ENCODE peak calls at places on chromosomes 3 and 15, in eight cellular contexts. R is choroid plexus epithelial cell, B is GM12878, M is H9, C is upper lobe of right lung, D is HL-60, O is RWPE1, V is left lung. X is an unnamed sample.

GRCh38 chr15:66942649-66943390 is 122.6 kb upstream of the SMAD3 start:
- DNase-seq in D (no peak), B (no peak), C (no peak), O (no peak), V (no peak), R (no peak), M (no peak), X (no peak)

GRCh38 chr3:152235709-152236298 is 32.9 kb upstream of the MBNL1 start:
- DNase-seq in M (no peak), V (no peak), R (peak), D (no peak), C (no peak), B (no peak), O (peak), X (no peak)

GRCh38 chr3:72329354-72329753 is 518.9 kb downstream of the SHQ1 start:
- DNase-seq in V (no peak), O (no peak), M (peak), D (no peak), B (no peak), R (no peak), C (no peak), X (no peak)

GRCh38 chr3:188149587-188149986 is 4.4 kb upstream of the LPP start:
- DNase-seq in M (no peak), D (no peak), C (no peak), B (no peak), V (no peak), R (no peak), O (no peak), X (no peak)

GRCh38 chr3:12192173-12192572 is 33.5 kb upstream of the TIMP4 start:
- DNase-seq in M (no peak), C (no peak), D (peak), O (no peak), B (no peak), R (no peak), V (no peak), X (no peak)

GRCh38 chr3:129118745-129119144 is 2.9 kb downstream of the RAB43 start:
- DNase-seq in D (no peak), M (no peak), C (no peak), B (no peak), R (no peak), O (no peak), V (no peak), X (no peak)

GRCh38 chr15:68204776-68205557 is at the start of gene CALML4:
- DNase-seq in M (no peak), O (peak), V (peak), B (no peak), D (peak), R (no peak), C (no peak), X (peak)

GRCh38 chr3:63279000-63279366 is 875 bp downstream of the SYNPR start:
- DNase-seq in C (no peak), B (no peak), D (no peak), R (no peak), V (no peak), M (peak), O (no peak), X (no peak)

GRCh38 chr3:71262368-71263265 is 320.9 kb downstream of the FOXP1 start:
- DNase-seq in M (no peak), O (no peak), R (no peak), D (no peak), C (no peak), B (no peak), V (no peak), X (no peak)

GRCh38 chr3:59517448-59517847 is 467.6 kb upstream of the CFAP20DC start:
- DNase-seq in C (no peak), M (no peak), O (no peak), D (no peak), R (no peak), V (no peak), B (no peak), X (no peak)

GRCh38 chr3:161852744-161853143 is 356.1 kb downstream of the OTOL1 start:
- DNase-seq in O (no peak), V (no peak), C (no peak), M (no peak), D (no peak), R (no peak), B (no peak), X (no peak)

GRCh38 chr3:161854232-161854771 is 357.7 kb downstream of the OTOL1 start:
- DNase-seq in D (peak), B (no peak), R (peak), O (peak), M (peak), C (no peak), V (no peak), X (no peak)

GRCh38 chr3:161851941-161852566 is 355.4 kb downstream of the OTOL1 start:
- DNase-seq in O (peak), R (peak), C (peak), M (peak), B (peak), D (peak), V (no peak), X (peak)
- TF ChIP-seq CTCF in O (peak), R (peak), C (peak), M (peak), B (peak), D (peak), V (peak), X (no peak)

GRCh38 chr15:92393287-92393993 is at the start of gene ST8SIA2:
- DNase-seq in B (no peak), V (no peak), M (peak), R (no peak), O (peak), D (peak), C (no peak), X (no peak)

GRCh38 chr15:92392966-92393286 is 755 bp upstream of the ST8SIA2 start:
- DNase-seq in B (no peak), R (no peak), M (no peak), O (no peak), V (no peak), C (no peak), D (no peak), X (no peak)

GRCh38 chr15:92393994-92394326 is 279 bp downstream of the ST8SIA2 start:
- DNase-seq in M (no peak), R (no peak), O (no peak), C (no peak), B (no peak), D (no peak), V (no peak), X (no peak)

GRCh38 chr15:92392462-92392861 is 1.2 kb upstream of the ST8SIA2 start:
- DNase-seq in V (no peak), C (no peak), B (no peak), O (no peak), D (no peak), R (no peak), M (peak), X (no peak)

GRCh38 chr15:92391640-92392039 is 2.0 kb upstream of the ST8SIA2 start:
- DNase-seq in R (peak), B (no peak), M (peak), O (peak), D (no peak), C (no peak), V (no peak), X (no peak)
- TF ChIP-seq CTCF in R (peak), B (peak), M (peak), O (no peak), D (peak), C (no peak), V (peak), X (no peak)

GRCh38 chr15:78175333-78175732 is 26.2 kb downstream of the IDH3A start:
- DNase-seq in D (no peak), O (no peak), R (no peak), C (no peak), V (no peak), B (no peak), M (no peak), X (no peak)
- TF ChIP-seq CTCF in D (no peak), O (no peak), R (no peak), C (no peak), V (no peak), B (no peak), M (no peak), X (no peak)

GRCh38 chr15:72682772-72683171 is 3.2 kb downstream of the HIGD2B start:
- DNase-seq in R (no peak), V (no peak), M (no peak), D (no peak), C (no peak), B (no peak), O (no peak), X (no peak)

GRCh38 chr15:72685925-72686794 is at the start of the genes BBS4 and HIGD2B:
- DNase-seq in M (peak), D (peak), O (peak), B (peak), R (peak), C (peak), V (peak), X (peak)

GRCh38 chr15:72688697-72689096 is 2.7 kb downstream of the BBS4 start:
- DNase-seq in D (no peak), M (no peak), C (no peak), R (no peak), O (no peak), V (no peak), B (no peak), X (no peak)

GRCh38 chr15:72680931-72681330 is 5.1 kb downstream of the HIGD2B start:
- DNase-seq in D (peak), R (no peak), M (no peak), V (no peak), C (no peak), O (no peak), B (no peak), X (no peak)

DNA sequence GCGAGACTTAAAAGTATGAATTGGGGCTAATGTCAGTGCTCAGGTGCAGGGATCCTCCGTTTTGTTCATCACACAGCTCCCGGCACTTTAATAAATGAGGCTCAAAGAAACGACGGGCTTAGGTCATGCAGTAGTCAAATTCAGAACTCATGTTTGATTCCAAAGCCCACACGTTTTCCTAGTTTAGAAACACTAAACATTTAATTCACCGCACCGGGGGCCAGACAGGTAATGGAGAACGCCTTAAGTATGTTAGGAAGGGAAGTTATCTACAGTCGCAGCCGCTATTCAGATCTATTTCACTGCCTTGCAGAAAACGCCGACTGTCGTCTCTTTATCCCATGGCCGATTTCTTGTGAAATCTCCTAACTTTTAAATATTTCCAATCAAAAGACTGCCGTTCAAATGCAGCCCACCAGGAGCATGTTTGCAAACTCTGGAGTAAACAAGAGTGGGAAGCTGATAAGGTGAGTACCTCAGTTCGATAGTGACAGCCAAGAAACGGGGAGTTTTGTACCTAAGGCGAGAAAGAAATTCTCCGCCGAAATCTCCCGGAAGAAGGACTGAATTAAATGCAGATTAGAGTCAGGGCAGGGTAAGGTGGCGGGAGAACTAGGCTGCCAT is 569 bp downstream of the HIGD2B start:
- DNase-seq in M (no peak), V (no peak), C (no peak), B (no peak), R (no peak), D (peak), O (no peak), X (no peak)
- TF ChIP-seq CTCF in M (peak), V (no peak), C (no peak), B (no peak), R (peak), D (no peak), O (no peak), X (no peak)

GRCh38 chr15:60441323-60441722 is 37.6 kb downstream of the ICE2 start:
- DNase-seq in C (no peak), M (no peak), B (no peak), V (no peak), O (no peak), R (no peak), D (no peak), X (no peak)

GRCh38 chr15:60448668-60449360 is 30.1 kb downstream of the ICE2 start:
- DNase-seq in V (no peak), C (no peak), M (no peak), O (no peak), D (no peak), R (no peak), B (no peak), X (no peak)

GRCh38 chr15:60442763-60443162 is 36.2 kb downstream of the ICE2 start:
- DNase-seq in O (no peak), V (no peak), M (no peak), B (no peak), D (no peak), R (peak), C (no peak), X (no peak)

GRCh38 chr15:60442031-60442665 is 36.8 kb downstream of the ICE2 start:
- DNase-seq in R (no peak), V (no peak), O (no peak), D (no peak), C (no peak), M (no peak), B (no peak), X (no peak)

DNA sequence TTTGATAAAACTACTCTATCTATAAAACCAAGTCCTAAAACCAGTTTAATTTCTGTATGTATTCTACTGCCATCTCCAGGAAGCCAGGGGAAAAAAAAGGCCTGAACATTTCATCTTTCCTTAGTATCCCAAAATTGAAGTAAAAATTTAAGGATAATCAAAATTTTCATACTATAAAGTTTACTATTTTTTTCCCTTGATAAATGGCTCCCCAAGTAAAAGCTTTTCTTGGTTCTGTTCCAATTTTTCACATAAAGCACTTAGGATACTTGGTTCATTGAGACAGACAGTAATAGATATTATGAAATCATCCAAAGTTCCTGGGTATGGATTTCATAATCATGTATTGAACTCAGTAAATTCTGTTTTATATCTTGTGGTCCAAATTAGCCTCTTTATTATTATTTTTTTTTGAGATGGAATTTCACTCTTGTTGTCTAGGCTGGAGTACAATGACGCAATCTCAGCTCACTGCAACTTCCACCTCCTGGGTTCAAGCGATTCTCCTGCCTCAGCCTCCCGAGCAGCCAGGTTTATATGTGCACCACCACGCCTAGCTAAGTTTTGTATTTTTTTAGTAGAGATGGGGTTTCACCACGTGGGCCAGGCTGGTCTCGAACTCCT is 34.5 kb downstream of the ICE2 start:
- DNase-seq in O (peak), B (no peak), R (peak), D (no peak), C (no peak), M (no peak), V (no peak), X (no peak)
- TF ChIP-seq CTCF in O (peak), B (no peak), R (peak), D (no peak), C (peak), M (peak), V (peak), X (no peak)

DNA sequence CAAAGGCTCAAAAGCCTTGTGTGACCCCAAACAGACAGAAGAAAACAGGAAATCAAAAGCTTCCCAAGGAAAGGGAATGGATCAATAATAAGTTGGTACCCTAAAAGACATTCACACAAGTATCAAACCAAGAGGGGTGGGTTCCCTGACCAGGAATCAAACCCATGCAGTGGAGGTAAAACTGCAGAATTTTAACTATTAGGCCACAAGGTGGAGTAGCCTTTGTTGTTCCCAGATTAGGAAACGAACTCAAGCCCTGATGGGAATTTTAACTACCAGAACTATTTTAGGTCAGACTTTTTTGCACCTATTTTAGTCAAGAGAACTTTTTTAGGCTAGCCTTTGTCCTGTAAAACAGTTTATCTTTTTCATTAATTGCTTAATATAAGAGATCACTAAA is 31.4 kb downstream of the SETMAR start:
- DNase-seq in V (no peak), B (no peak), D (no peak), R (no peak), C (no peak), O (no peak), M (no peak), X (no peak)
- TF ChIP-seq CTCF in V (no peak), B (no peak), D (no peak), R (peak), C (no peak), O (no peak), M (peak), X (no peak)

DNA sequence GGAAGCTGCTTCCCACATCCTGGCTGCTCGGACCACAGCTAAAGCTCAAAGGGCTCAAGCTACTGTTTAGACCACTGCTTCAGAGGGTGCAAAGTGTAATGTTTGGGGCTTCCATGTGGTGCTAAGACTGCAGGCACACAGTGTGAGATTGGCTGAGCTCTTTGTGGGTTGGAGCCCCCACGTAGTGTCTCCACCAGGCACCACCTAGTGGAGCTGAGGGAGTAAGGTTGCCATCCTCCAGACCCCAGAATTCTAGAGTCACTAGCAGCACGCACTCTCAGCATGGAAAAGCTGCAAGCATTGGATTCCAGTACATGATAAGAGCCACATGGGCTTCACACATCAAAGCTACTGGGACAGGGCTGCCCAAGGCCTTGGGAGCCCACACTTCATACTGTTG is 9.3 kb downstream of the MKRN3 start:
- DNase-seq in C (no peak), B (no peak), O (no peak), V (no peak), R (no peak), M (peak), D (no peak), X (no peak)
- TF ChIP-seq CTCF in C (no peak), B (no peak), O (no peak), V (no peak), R (no peak), M (peak), D (no peak), X (no peak)

DNA sequence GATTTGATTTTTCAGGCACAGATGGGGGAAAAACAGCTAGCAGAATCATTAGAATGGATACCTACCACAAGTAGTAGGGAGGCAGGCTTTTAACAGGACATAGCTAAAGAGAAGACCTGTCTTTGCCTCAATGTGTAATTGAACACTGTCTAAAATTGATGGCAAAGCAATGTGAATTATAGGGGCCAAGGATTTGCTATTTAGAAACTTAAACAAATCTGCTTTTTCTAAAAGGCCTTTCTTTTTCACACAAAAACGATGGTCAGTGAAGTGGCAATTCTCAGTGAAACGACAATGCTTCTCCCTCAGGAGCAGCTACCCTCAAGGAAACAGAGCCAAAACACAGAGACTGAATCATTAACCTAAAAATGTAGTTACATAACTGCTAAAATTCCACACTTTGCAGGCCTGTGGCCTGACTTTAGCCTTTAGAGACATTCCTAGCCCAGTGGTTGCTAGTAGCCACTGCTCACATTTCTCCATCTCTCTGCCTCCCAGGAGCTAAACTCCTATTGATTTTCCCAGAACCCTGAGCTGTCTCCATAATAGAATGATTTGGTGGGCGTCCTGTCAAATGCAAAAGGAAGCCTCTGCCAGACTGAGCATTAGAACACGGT is 630.2 kb upstream of the KCNMB2 start:
- DNase-seq in O (peak), R (peak), V (no peak), D (no peak), B (no peak), C (no peak), M (no peak), X (no peak)
- TF ChIP-seq CTCF in O (no peak), R (peak), V (no peak), D (no peak), B (no peak), C (peak), M (no peak), X (no peak)

DNA sequence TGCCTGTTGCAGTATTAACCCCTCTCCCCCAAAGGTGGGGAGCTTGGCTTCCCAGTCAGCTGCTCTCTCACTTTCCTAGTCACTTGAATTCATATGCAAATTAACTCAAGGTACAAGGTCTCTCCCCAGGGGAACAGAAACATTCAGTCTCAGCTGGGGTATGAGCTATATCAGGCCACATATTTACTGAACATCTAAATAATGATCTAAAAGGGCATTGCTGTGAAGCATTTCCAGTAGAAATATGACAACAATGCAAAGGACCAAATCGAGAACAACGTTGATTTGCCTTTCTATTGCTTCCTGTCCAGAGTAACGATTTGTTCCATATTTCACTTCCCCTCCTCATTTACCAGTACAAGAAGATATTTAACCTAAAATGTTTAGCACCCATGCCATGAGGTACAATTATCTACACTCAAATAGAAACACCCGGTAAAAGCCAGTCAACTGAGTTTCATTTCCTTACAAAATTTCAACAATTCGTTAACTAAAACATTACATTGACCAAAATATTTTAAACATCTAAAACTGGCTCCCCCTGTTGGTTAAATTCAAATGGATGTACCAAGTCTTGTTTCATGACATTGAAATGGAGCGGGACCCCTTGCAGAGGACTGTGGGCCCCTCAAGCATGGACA is 36.5 kb upstream of the KLHL6 start:
- DNase-seq in C (no peak), B (peak), O (no peak), D (no peak), M (no peak), R (peak), V (no peak), X (no peak)
- TF ChIP-seq CTCF in C (peak), B (peak), O (no peak), D (no peak), M (peak), R (peak), V (peak), X (no peak)

GRCh38 chr3:23159929-23160328 is 43.2 kb upstream of the UBE2E2 start:
- DNase-seq in O (peak), C (no peak), M (no peak), R (peak), D (no peak), V (no peak), B (no peak), X (no peak)
- TF ChIP-seq CTCF in O (no peak), C (no peak), M (no peak), R (no peak), D (no peak), V (no peak), B (no peak), X (no peak)

X was measured in omental fat pad.